ENCODE peak calls at places on chromosome 2, in ten cellular contexts. One of them, this sample, is unnamed.

GRCh38 chr2:233319256-233319655 is 11.6 kb downstream of the SAG start:
- DNase-seq in A549: no peak
- DNase-seq in body of pancreas: no peak
- DNase-seq in prostate gland: no peak
- DNase-seq in lower leg skin: no peak
- DNase-seq in esophagus squamous epithelium: no peak
- DNase-seq in HepG2: no peak
- DNase-seq in K562: no peak
- DNase-seq in uterus: no peak
- DNase-seq in IMR-90: no peak
- DNase-seq in this sample: no peak

GRCh38 chr2:149192425-149192824 is 138.0 kb upstream of the LYPD6 start:
- DNase-seq in A549: no peak
- DNase-seq in body of pancreas: no peak
- DNase-seq in prostate gland: no peak
- DNase-seq in lower leg skin: no peak
- DNase-seq in esophagus squamous epithelium: no peak
- DNase-seq in HepG2: no peak
- DNase-seq in K562: no peak
- DNase-seq in uterus: no peak
- DNase-seq in IMR-90: no peak
- DNase-seq in this sample: no peak

GRCh38 chr2:42842418-42842817 is 50.0 kb upstream of the HAAO start:
- DNase-seq in A549: no peak
- DNase-seq in body of pancreas: no peak
- DNase-seq in prostate gland: no peak
- DNase-seq in lower leg skin: no peak
- DNase-seq in esophagus squamous epithelium: no peak
- DNase-seq in HepG2: no peak
- DNase-seq in K562: no peak
- DNase-seq in uterus: peak
- DNase-seq in IMR-90: no peak
- DNase-seq in this sample: no peak

GRCh38 chr2:118803012-118803411 is 44.4 kb downstream of the EN1 start:
- DNase-seq in A549: no peak
- DNase-seq in body of pancreas: no peak
- DNase-seq in prostate gland: no peak
- DNase-seq in lower leg skin: no peak
- DNase-seq in esophagus squamous epithelium: no peak
- DNase-seq in HepG2: no peak
- DNase-seq in K562: peak
- DNase-seq in uterus: no peak
- DNase-seq in IMR-90: no peak
- DNase-seq in this sample: no peak

GRCh38 chr2:226079677-226080076 is 680.2 kb downstream of the NYAP2 start:
- DNase-seq in A549: no peak
- DNase-seq in body of pancreas: no peak
- DNase-seq in prostate gland: no peak
- DNase-seq in lower leg skin: no peak
- DNase-seq in esophagus squamous epithelium: no peak
- DNase-seq in HepG2: no peak
- DNase-seq in K562: no peak
- DNase-seq in uterus: peak
- DNase-seq in IMR-90: peak
- DNase-seq in this sample: no peak

GRCh38 chr2:216890138-216890537 is 30.3 kb upstream of the TNP1 start:
- DNase-seq in A549: no peak
- DNase-seq in body of pancreas: no peak
- DNase-seq in prostate gland: no peak
- DNase-seq in lower leg skin: no peak
- DNase-seq in esophagus squamous epithelium: no peak
- DNase-seq in HepG2: no peak
- DNase-seq in K562: no peak
- DNase-seq in uterus: no peak
- DNase-seq in IMR-90: no peak
- DNase-seq in this sample: no peak

GRCh38 chr2:152407204-152407721 is 72.3 kb downstream of the FMNL2 start:
- DNase-seq in A549: peak
- DNase-seq in body of pancreas: peak
- DNase-seq in prostate gland: peak
- DNase-seq in lower leg skin: peak
- DNase-seq in esophagus squamous epithelium: no peak
- DNase-seq in HepG2: no peak
- DNase-seq in K562: peak
- DNase-seq in uterus: peak
- DNase-seq in IMR-90: peak
- DNase-seq in this sample: no peak

GRCh38 chr2:240916571-240917008 is 10.5 kb downstream of the CROCC2 start:
- DNase-seq in A549: peak
- DNase-seq in body of pancreas: peak
- DNase-seq in prostate gland: no peak
- DNase-seq in lower leg skin: peak
- DNase-seq in esophagus squamous epithelium: no peak
- DNase-seq in HepG2: no peak
- DNase-seq in K562: no peak
- DNase-seq in uterus: peak
- DNase-seq in IMR-90: peak
- DNase-seq in this sample: no peak

GRCh38 chr2:135149251-135149650 is 97.2 kb downstream of the RAB3GAP1 start:
- DNase-seq in A549: no peak
- DNase-seq in body of pancreas: peak
- DNase-seq in prostate gland: no peak
- DNase-seq in lower leg skin: no peak
- DNase-seq in esophagus squamous epithelium: no peak
- DNase-seq in HepG2: peak
- DNase-seq in K562: no peak
- DNase-seq in uterus: no peak
- DNase-seq in IMR-90: peak
- DNase-seq in this sample: no peak

GRCh38 chr2:84373391-84373790 is 85.7 kb downstream of the SUCLG1 start:
- DNase-seq in A549: no peak
- DNase-seq in body of pancreas: no peak
- DNase-seq in prostate gland: no peak
- DNase-seq in lower leg skin: no peak
- DNase-seq in esophagus squamous epithelium: no peak
- DNase-seq in HepG2: peak
- DNase-seq in K562: no peak
- DNase-seq in uterus: no peak
- DNase-seq in IMR-90: peak
- DNase-seq in this sample: no peak

GRCh38 chr2:187302619-187303018 is 145.4 kb downstream of the CALCRL start:
- DNase-seq in A549: no peak
- DNase-seq in body of pancreas: no peak
- DNase-seq in prostate gland: no peak
- DNase-seq in lower leg skin: no peak
- DNase-seq in esophagus squamous epithelium: no peak
- DNase-seq in HepG2: no peak
- DNase-seq in K562: no peak
- DNase-seq in uterus: peak
- DNase-seq in IMR-90: peak
- DNase-seq in this sample: no peak

GRCh38 chr2:219524817-219525216 is 10.5 kb downstream of the ASIC4 start:
- DNase-seq in A549: no peak
- DNase-seq in body of pancreas: no peak
- DNase-seq in prostate gland: no peak
- DNase-seq in lower leg skin: no peak
- DNase-seq in esophagus squamous epithelium: no peak
- DNase-seq in HepG2: no peak
- DNase-seq in K562: no peak
- DNase-seq in uterus: no peak
- DNase-seq in IMR-90: no peak
- DNase-seq in this sample: no peak

DNA sequence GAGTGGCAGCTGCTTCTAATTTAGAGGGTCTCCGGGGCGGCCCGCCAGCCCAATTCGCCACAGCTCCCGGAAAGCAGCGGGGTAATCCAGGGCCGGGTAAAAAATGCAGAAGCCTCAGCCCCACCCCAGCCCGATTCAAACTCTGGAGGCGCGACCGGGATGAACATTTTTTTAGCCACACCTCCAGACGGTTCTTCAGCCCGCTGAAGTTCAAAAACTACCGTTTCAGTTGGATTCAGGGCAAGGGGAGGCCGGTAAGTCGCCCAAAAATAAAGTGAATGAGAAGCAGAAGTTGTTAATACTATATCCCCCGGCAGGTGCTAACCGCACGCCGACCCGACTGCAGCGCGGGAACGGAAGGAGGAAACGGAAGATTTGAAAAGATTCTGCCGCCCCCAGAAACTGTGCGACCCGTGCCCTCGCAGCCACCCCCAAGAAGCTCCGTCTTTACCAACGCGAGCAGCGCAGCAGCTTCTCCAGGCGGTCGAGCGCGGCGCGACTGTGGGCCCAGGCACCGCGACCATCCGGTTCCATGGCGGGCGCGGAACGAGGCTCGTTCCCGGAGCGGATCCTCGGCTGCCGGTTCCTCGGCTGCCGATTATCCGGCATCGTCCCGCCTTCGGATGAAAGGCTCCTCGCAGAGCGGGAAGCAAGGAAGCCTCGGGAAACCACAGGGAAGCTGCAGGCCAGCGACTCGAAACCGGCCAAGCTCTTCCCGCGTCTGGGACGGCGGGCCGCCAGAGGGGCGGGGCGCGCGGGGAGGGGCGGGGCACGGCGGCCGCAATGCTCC is at the start of gene BARD1:
- DNase-seq in A549: peak
- DNase-seq in body of pancreas: peak
- DNase-seq in prostate gland: peak
- DNase-seq in lower leg skin: peak
- DNase-seq in esophagus squamous epithelium: peak
- DNase-seq in HepG2: peak
- DNase-seq in K562: peak
- DNase-seq in uterus: peak
- DNase-seq in IMR-90: peak
- DNase-seq in this sample: peak
- TF ChIP-seq POLR2A in A549: peak
- TF ChIP-seq POLR2A in body of pancreas: peak
- TF ChIP-seq POLR2A in prostate gland: peak
- TF ChIP-seq POLR2A in lower leg skin: no peak
- TF ChIP-seq POLR2A in esophagus squamous epithelium: peak
- TF ChIP-seq POLR2A in HepG2: peak
- TF ChIP-seq POLR2A in K562: peak
- TF ChIP-seq POLR2A in uterus: peak
- TF ChIP-seq POLR2A in IMR-90: no peak
- TF ChIP-seq POLR2A in this sample: no peak

DNA sequence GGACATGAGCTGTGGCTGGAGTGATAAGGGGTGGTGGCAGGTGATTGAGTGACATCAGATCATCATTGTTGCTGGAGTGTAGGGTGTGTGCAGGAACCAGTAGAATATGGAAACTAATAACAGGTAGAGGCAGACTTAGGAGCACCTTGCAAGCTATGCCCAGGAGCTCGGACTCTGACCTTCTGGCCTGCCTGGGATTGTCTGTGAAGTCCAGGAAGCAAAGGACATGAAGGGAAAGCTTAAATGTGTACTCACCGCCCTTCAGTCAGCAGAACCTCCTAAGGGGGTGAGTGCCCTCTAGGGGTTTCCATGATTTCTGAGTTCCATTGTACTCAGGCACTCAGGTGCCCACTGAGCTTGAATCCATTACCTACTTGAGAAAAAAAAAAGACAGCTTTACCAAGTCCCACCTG is 104.2 kb downstream of the CRIM1 start:
- DNase-seq in A549: peak
- DNase-seq in body of pancreas: peak
- DNase-seq in prostate gland: no peak
- DNase-seq in lower leg skin: no peak
- DNase-seq in esophagus squamous epithelium: no peak
- DNase-seq in HepG2: peak
- DNase-seq in K562: peak
- DNase-seq in uterus: no peak
- DNase-seq in IMR-90: peak
- DNase-seq in this sample: peak
- TF ChIP-seq POLR2A in A549: no peak
- TF ChIP-seq POLR2A in body of pancreas: no peak
- TF ChIP-seq POLR2A in prostate gland: no peak
- TF ChIP-seq POLR2A in lower leg skin: no peak
- TF ChIP-seq POLR2A in esophagus squamous epithelium: no peak
- TF ChIP-seq POLR2A in HepG2: no peak
- TF ChIP-seq POLR2A in K562: no peak
- TF ChIP-seq POLR2A in uterus: no peak
- TF ChIP-seq POLR2A in IMR-90: no peak
- TF ChIP-seq POLR2A in this sample: no peak

DNA sequence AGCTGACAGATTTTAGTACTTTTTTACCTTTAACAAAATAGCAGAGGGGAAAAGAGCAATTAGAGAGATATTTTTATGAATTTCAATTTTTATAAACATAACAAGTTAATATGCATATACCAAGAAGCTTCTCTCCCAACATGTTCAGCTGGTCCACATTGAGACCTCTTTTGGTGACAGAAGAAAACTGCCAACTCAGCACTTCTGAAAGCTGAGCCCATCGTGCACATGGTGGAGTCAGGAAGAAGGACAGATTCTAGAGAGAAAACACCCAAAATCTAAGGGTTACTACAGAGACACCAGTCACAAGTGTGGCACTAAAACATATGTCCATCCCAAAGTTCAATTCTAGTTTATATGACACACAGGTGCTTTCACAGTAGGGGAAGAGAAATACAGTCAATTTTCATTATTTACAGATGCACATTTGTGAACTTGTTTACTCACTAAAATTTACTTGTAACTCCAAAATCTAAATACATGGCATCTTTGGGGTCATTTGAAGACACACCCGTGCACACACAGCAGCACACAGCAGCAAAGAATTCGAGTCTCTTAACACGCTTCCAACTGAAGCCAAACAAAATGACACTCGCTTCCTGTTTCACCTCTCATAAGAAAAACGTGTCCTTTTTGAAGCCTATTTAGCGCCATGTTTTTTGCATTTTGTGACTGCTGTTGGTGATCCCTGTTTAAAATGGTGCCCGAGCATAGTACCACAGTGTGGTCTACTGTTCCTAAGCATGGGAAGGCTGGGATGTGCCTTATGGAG is 31.5 kb downstream of the STAT1 start:
- DNase-seq in A549: no peak
- DNase-seq in body of pancreas: no peak
- DNase-seq in prostate gland: no peak
- DNase-seq in lower leg skin: no peak
- DNase-seq in esophagus squamous epithelium: no peak
- DNase-seq in HepG2: no peak
- DNase-seq in K562: no peak
- DNase-seq in uterus: no peak
- DNase-seq in IMR-90: no peak
- DNase-seq in this sample: no peak
- TF ChIP-seq POLR2A in A549: no peak
- TF ChIP-seq POLR2A in body of pancreas: no peak
- TF ChIP-seq POLR2A in prostate gland: no peak
- TF ChIP-seq POLR2A in lower leg skin: no peak
- TF ChIP-seq POLR2A in esophagus squamous epithelium: no peak
- TF ChIP-seq POLR2A in HepG2: no peak
- TF ChIP-seq POLR2A in K562: no peak
- TF ChIP-seq POLR2A in uterus: no peak
- TF ChIP-seq POLR2A in IMR-90: no peak
- TF ChIP-seq POLR2A in this sample: no peak

DNA sequence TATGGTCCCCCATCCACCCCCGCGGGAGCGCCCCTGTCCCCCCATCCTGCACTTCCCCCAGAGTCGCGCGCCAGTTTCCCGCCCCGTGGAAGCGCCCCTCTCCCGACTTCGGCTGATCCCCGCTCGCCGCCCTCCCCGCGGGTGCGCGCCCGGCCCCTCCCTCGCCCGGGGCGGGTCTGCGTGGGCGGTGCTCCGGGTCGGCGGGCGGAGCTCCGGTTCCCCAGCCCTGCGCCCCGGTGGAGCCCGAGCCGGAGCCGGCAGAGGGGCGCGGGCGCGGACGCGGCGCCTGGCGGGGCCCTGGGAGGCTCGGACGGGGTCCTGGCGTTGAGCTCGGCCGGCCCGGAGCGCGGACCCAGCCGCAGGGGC is at the start of gene SNTG2:
- DNase-seq in A549: no peak
- DNase-seq in body of pancreas: peak
- DNase-seq in prostate gland: peak
- DNase-seq in lower leg skin: no peak
- DNase-seq in esophagus squamous epithelium: no peak
- DNase-seq in HepG2: no peak
- DNase-seq in K562: peak
- DNase-seq in uterus: no peak
- DNase-seq in IMR-90: no peak
- DNase-seq in this sample: peak
- TF ChIP-seq POLR2A in A549: no peak
- TF ChIP-seq POLR2A in body of pancreas: no peak
- TF ChIP-seq POLR2A in prostate gland: no peak
- TF ChIP-seq POLR2A in lower leg skin: no peak
- TF ChIP-seq POLR2A in esophagus squamous epithelium: no peak
- TF ChIP-seq POLR2A in HepG2: no peak
- TF ChIP-seq POLR2A in K562: no peak
- TF ChIP-seq POLR2A in uterus: peak
- TF ChIP-seq POLR2A in IMR-90: no peak
- TF ChIP-seq POLR2A in this sample: no peak